ENCODE peak calls at places on chromosomes 3 and 15, in nine cellular contexts. Q is cardiac fibroblast; F is NCI-H460; E is NCI-H69; S is left colon; X is activated CD8-positive, alpha-beta T cell treated with anti-CD3 and anti-CD28 coated beads, Interleukin-2, amount 10 ng/mL, durations not matched to agents 7 days and 5 days; G is fibroblast of pulmonary artery; H is COR-L47; A is psoas muscle. N is an unnamed sample.

GRCh38 chr3:85808750-85809149 is 850.0 kb downstream of the CADM2 start:
- DNase-seq in Q (no peak), F (no peak), E (peak; percentile 75), S (no peak), X (no peak), G (no peak), H (peak; percentile 39), A (no peak), N (no peak)

GRCh38 chr3:189839576-189839975 is 208.4 kb downstream of the TP63 start:
- DNase-seq in Q (peak; percentile 70), F (no peak), E (no peak), S (no peak), X (no peak), G (peak; percentile 60), H (no peak), A (no peak), N (peak; percentile 78)

GRCh38 chr15:71804226-71804625 is 6.1 kb upstream of the NR2E3 start:
- DNase-seq in Q (no peak), F (no peak), E (peak; percentile 25), S (no peak), X (no peak), G (no peak), H (no peak), A (no peak), N (no peak)

GRCh38 chr3:127483902-127484591 is 106.5 kb downstream of the TPRA1 start:
- DNase-seq in Q (no peak), F (no peak), E (no peak), S (no peak), X (peak; percentile 76), G (no peak), H (no peak), A (no peak), N (no peak)

GRCh38 chr3:196218155-196218712 is 1.9 kb downstream of the SLC51A start:
- DNase-seq in Q (no peak), F (no peak), E (peak; percentile 23), S (no peak), X (no peak), G (no peak), H (no peak), A (no peak), N (no peak)

GRCh38 chr15:79140846-79141570 is 50.4 kb upstream of the RASGRF1 start:
- DNase-seq in Q (no peak), F (no peak), E (no peak), S (no peak), X (no peak), G (peak; percentile 2), H (no peak), A (no peak), N (no peak)

GRCh38 chr15:69031013-69032001 is 16.8 kb downstream of the NOX5 start:
- DNase-seq in Q (peak; percentile 39), F (peak; percentile 63), E (no peak), S (peak; percentile 73), X (peak; percentile 39), G (peak; percentile 36), H (no peak), A (peak; percentile 33), N (peak; percentile 31)

GRCh38 chr3:157905885-157906284 is 200.3 kb downstream of the SHOX2 start:
- DNase-seq in Q (no peak), F (no peak), E (no peak), S (no peak), X (no peak), G (no peak), H (no peak), A (no peak), N (no peak)

GRCh38 chr3:191882289-191882688 is 421.3 kb downstream of the PYDC2 start:
- DNase-seq in Q (peak; percentile 0), F (no peak), E (no peak), S (no peak), X (no peak), G (peak; percentile 1), H (no peak), A (no peak), N (no peak)

GRCh38 chr3:110598847-110599490 is 472.6 kb upstream of the NECTIN3 start:
- DNase-seq in Q (no peak), F (no peak), E (no peak), S (no peak), X (no peak), G (peak; percentile 15), H (no peak), A (no peak), N (peak; percentile 35)

GRCh38 chr3:77328631-77329030 is 288.7 kb downstream of the ROBO2 start:
- DNase-seq in Q (no peak), F (no peak), E (no peak), S (no peak), X (no peak), G (no peak), H (no peak), A (no peak), N (peak; percentile 56)

GRCh38 chr3:193030276-193030675 is 112.6 kb upstream of the MB21D2 start:
- DNase-seq in Q (peak; percentile 40), F (no peak), E (peak; percentile 20), S (no peak), X (no peak), G (peak; percentile 50), H (peak; percentile 69), A (no peak), N (no peak)

GRCh38 chr15:99423186-99424130 is 142.3 kb upstream of the MEF2A start:
- DNase-seq in Q (no peak), F (no peak), E (no peak), S (peak; percentile 7), X (no peak), G (no peak), H (no peak), A (no peak), N (no peak)

GRCh38 chr3:48155122-48155521 is 33.1 kb downstream of the CDC25A start:
- DNase-seq in Q (peak; percentile 41), F (no peak), E (peak; percentile 1), S (no peak), X (no peak), G (peak; percentile 62), H (no peak), A (no peak), N (peak; percentile 38)

N was measured in adipocyte.